ENCODE peak calls at places on chromosomes 7 and 10, in ten cellular contexts. I is A549, L is kidney, N is lower lobe of right lung, M is HCT116, W is colonic mucosa, X is AG04450, D is choroid plexus epithelial cell, R is AG09309, P is epithelial cell of esophagus. C is an unnamed sample.
A peak's percentile ranks its signal among the peaks of the same experiment; 100 is the strongest.

GRCh38 chr7:30162622-30163124 is 27.9 kb downstream of the MTURN start:
- DNase-seq in I (peak; percentile 28), L (no peak), N (no peak), M (no peak), W (no peak), X (no peak), D (peak; percentile 70), R (no peak), P (peak; percentile 86), C (no peak)

GRCh38 chr10:43940898-43941777 is 292.5 kb upstream of the ZNF32 start:
- DNase-seq in I (no peak), L (no peak), N (no peak), M (no peak), W (no peak), X (no peak), D (no peak), R (no peak), P (no peak), C (no peak)

GRCh38 chr7:24401628-24402593 is 117.9 kb downstream of the NPY start:
- DNase-seq in I (peak; percentile 12), L (no peak), N (no peak), M (peak; percentile 28), W (no peak), X (no peak), D (peak; percentile 70), R (no peak), P (peak; percentile 44), C (peak; percentile 8)

GRCh38 chr10:84329094-84329611 is 764 bp downstream of the CCSER2 start:
- DNase-seq in I (peak; percentile 40), L (no peak), N (no peak), M (no peak), W (peak; percentile 60), X (no peak), D (peak; percentile 67), R (no peak), P (peak; percentile 63), C (no peak)

GRCh38 chr7:157482517-157483120 is 145.8 kb downstream of the DNAJB6 start:
- DNase-seq in I (no peak), L (no peak), N (no peak), M (no peak), W (no peak), X (no peak), D (no peak), R (no peak), P (no peak), C (no peak)

GRCh38 chr7:68963547-68963946 is 634.7 kb upstream of the AUTS2 start:
- DNase-seq in I (no peak), L (no peak), N (no peak), M (no peak), W (no peak), X (no peak), D (peak; percentile 86), R (peak; percentile 80), P (no peak), C (no peak)

GRCh38 chr7:45451636-45452035 is 122.5 kb upstream of the ADCY1 start:
- DNase-seq in I (no peak), L (no peak), N (no peak), M (no peak), W (no peak), X (no peak), D (peak; percentile 17), R (no peak), P (peak; percentile 56), C (no peak)

GRCh38 chr7:133886081-133886480 is 241.1 kb upstream of the LRGUK start:
- DNase-seq in I (no peak), L (no peak), N (no peak), M (no peak), W (no peak), X (no peak), D (no peak), R (no peak), P (no peak), C (no peak)

GRCh38 chr7:99837649-99838361 is 10.0 kb downstream of the CYP3A43 start:
- DNase-seq in I (no peak), L (no peak), N (no peak), M (no peak), W (peak; percentile 33), X (no peak), D (peak; percentile 27), R (no peak), P (peak; percentile 56), C (peak; percentile 4)

GRCh38 chr10:115355162-115355760 is 262.1 kb downstream of the ATRNL1 start:
- DNase-seq in I (peak; percentile 43), L (no peak), N (no peak), M (peak; percentile 81), W (peak; percentile 25), X (peak; percentile 30), D (peak; percentile 88), R (peak; percentile 3), P (peak; percentile 81), C (peak; percentile 39)

GRCh38 chr7:79504607-79505389 is 51.3 kb upstream of the MAGI2 start:
- DNase-seq in I (no peak), L (no peak), N (no peak), M (peak; percentile 15), W (no peak), X (no peak), D (peak; percentile 52), R (no peak), P (peak; percentile 20), C (no peak)

GRCh38 chr7:96088579-96088978 is 233.3 kb downstream of the SLC25A13 start:
- DNase-seq in I (no peak), L (no peak), N (no peak), M (no peak), W (no peak), X (no peak), D (peak; percentile 34), R (no peak), P (peak; percentile 71), C (no peak)

GRCh38 chr10:122051609-122052385 is 62.8 kb downstream of the TACC2 start:
- DNase-seq in I (peak; percentile 64), L (no peak), N (peak; percentile 74), M (peak; percentile 79), W (peak; percentile 72), X (peak; percentile 29), D (peak; percentile 70), R (peak; percentile 52), P (peak; percentile 83), C (no peak)

GRCh38 chr10:13712799-13713581 is 126.2 kb downstream of the PRPF18 start:
- DNase-seq in I (peak; percentile 50), L (peak; percentile 94), N (peak; percentile 83), M (peak; percentile 44), W (peak; percentile 45), X (peak; percentile 93), D (peak; percentile 94), R (peak; percentile 91), P (peak; percentile 79), C (peak; percentile 77)

GRCh38 chr10:7388602-7389001 is 22.2 kb downstream of the SFMBT2 start:
- DNase-seq in I (no peak), L (no peak), N (no peak), M (no peak), W (no peak), X (no peak), D (no peak), R (no peak), P (no peak), C (no peak)

DNA sequence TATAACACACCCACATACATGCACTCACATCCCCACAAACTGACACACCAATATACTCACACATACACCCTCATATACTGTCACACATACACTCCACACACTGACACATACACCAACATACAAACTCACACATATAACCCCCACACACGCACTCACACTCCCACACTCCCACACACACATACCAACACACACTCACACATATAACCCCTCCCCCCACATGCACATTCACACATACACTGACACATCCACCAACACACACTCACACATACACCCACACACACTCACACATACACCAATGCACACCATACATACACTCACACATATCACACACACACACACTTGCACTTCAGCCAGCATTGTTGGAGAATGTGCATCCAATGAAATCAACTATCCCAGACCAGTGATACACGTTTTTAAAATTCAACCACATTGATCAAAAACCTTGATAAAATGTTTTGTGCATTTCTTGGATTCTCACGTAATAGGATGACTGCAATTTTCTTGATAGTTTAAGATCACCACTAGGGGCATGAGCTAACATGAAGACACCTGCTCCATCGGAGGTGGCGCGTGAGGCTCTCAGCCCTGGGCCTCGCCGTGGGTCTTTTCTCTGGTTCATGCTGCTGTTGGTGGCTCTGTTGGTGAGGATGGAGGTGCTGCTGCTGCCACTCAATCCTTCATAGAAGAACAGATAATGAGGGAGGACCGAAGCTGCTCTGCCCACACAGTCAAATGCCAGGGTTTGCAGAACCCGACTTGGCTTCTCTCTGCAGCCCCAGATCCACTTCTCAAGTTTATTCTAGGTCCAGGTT is 32.1 kb upstream of the CHST15 start:
- DNase-seq in I (peak; percentile 58), L (peak; percentile 48), N (no peak), M (peak; percentile 29), W (no peak), X (no peak), D (peak; percentile 34), R (no peak), P (peak; percentile 20), C (no peak)
- TF ChIP-seq CTCF in I (peak; percentile 38), L (no peak), N (peak; percentile 20), M (peak; percentile 73), W (no peak), X (peak; percentile 31), D (peak; percentile 50), R (peak; percentile 44), P (peak; percentile 45), C (peak; percentile 52)

DNA sequence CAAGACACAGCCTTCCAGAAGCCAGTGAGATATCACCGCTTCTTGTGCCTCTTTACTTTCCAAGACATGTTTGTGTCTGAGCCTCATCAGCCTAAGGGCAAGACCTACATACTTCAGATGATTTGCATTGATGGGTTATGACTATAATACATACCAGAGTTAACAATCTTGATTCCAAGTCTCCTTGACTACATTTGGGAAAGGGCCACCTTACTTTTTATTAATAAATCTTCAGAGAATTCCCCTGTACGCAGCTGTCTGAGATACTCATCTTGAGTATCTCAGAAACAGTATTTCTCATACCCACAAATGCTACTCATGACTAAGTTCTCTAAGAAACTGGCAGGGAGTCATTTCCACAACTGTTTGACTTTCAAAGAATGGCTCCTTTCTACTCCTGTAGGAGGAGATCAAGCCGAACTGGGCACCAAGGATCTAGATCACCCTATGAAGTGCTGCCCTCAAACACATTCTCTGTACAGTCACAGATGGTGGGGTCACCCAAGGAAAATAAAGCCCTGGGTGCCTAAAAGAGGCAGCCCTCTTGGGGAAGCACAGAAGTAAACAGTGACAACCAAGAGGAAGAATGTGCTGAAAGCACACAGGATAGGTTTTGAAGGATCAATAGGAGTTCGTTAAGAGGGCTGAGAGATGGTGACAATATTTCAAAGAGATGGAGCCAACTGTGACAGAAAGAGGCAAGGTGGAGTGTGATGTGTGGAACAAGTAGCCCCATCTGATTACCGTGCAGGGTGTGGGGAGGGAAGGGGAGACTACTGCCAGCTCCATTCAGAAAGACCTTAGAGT is 138.9 kb downstream of the JAZF1 start:
- DNase-seq in I (no peak), L (no peak), N (no peak), M (peak; percentile 37), W (no peak), X (peak; percentile 53), D (peak; percentile 79), R (peak; percentile 89), P (peak; percentile 66), C (no peak)
- TF ChIP-seq CTCF in I (no peak), L (no peak), N (no peak), M (no peak), W (no peak), X (no peak), D (no peak), R (no peak), P (no peak), C (no peak)

GRCh38 chr10:124744047-124744687 is at the start of gene FAM53B:
- DNase-seq in I (peak; percentile 78), L (peak; percentile 92), N (peak; percentile 89), M (peak; percentile 56), W (peak; percentile 84), X (no peak), D (peak; percentile 78), R (no peak), P (peak; percentile 83), C (no peak)
- TF ChIP-seq CTCF in I (peak; percentile 16), L (peak; percentile 50), N (no peak), M (no peak), W (no peak), X (no peak), D (no peak), R (no peak), P (no peak), C (no peak)

GRCh38 chr10:116385994-116386809 is 41.4 kb upstream of the PNLIPRP3 start:
- DNase-seq in I (no peak), L (no peak), N (no peak), M (peak; percentile 22), W (no peak), X (no peak), D (peak; percentile 55), R (peak; percentile 7), P (peak; percentile 59), C (no peak)
- TF ChIP-seq CTCF in I (peak; percentile 77), L (peak; percentile 34), N (peak; percentile 49), M (peak; percentile 46), W (peak; percentile 25), X (peak; percentile 58), D (peak; percentile 59), R (peak; percentile 41), P (peak; percentile 51), C (peak; percentile 36)